ENCODE peak calls at places on chromosomes 4 and X, in seven cellular contexts. K is NCI-H2107, U is head of caudate nucleus, V is HFFc6, H is AG08396, T is iris pigment epithelial cell, Y is ovary. L is an unnamed sample.

GRCh38 chr4:75497133-75497532 is 17.1 kb downstream of the RCHY1 start:
- DNase-seq in K (no peak), T (peak; percentile 33), V (peak; percentile 25), H (no peak), U (no peak), Y (no peak), L (no peak)

GRCh38 chr4:182145360-182145905 is 97.8 kb upstream of the TENM3 start:
- DNase-seq in U (no peak), K (no peak), T (peak; percentile 14), V (no peak), Y (no peak), H (no peak), L (no peak)

GRCh38 chr4:1081689-1082040 is 31.7 kb downstream of the RNF212 start:
- DNase-seq in T (peak; percentile 12), K (no peak), H (no peak), V (no peak), Y (no peak), U (no peak), L (peak; percentile 27)

GRCh38 chr4:187000281-187000680 is 276.6 kb upstream of the FAT1 start:
- DNase-seq in Y (no peak), K (no peak), U (no peak), V (no peak), H (no peak), T (no peak), L (no peak)

GRCh38 chrX:54495814-54496516 is at the start of gene FGD1:
- DNase-seq in K (peak; percentile 32), T (peak; percentile 38), Y (peak; percentile 82), V (peak; percentile 10), U (peak; percentile 71), H (peak; percentile 89), L (peak; percentile 33)

GRCh38 chr4:121127100-121127499 is 37.0 kb downstream of the TNIP3 start:
- DNase-seq in K (no peak), Y (no peak), U (no peak), H (no peak), V (no peak), T (no peak), L (no peak)

GRCh38 chr4:3486556-3487270 is 23.6 kb downstream of the DOK7 start:
- DNase-seq in U (no peak), K (no peak), V (no peak), Y (no peak), H (no peak), T (no peak), L (no peak)

GRCh38 chr4:111283066-111283677 is 660.3 kb upstream of the PITX2 start:
- DNase-seq in H (peak; percentile 43), U (peak; percentile 66), K (no peak), T (peak; percentile 67), Y (no peak), V (peak; percentile 43), L (peak; percentile 2)

GRCh38 chrX:110015027-110015426 is 12.1 kb downstream of the TMEM164 start:
- DNase-seq in Y (peak; percentile 64), V (no peak), H (no peak), T (no peak), U (no peak), K (no peak), L (no peak)

GRCh38 chr4:89114100-89114499 is 2.8 kb downstream of the TIGD2 start:
- DNase-seq in U (no peak), T (no peak), K (no peak), Y (no peak), H (no peak), V (no peak), L (no peak)

GRCh38 chr4:154231796-154232478 is 259.7 kb downstream of the DCHS2 start:
- DNase-seq in H (no peak), Y (no peak), K (no peak), T (no peak), U (no peak), V (no peak), L (no peak)

GRCh38 chrX:36804066-36804465 is 204.1 kb upstream of the FAM47C start:
- DNase-seq in V (no peak), H (no peak), Y (no peak), T (no peak), U (no peak), K (no peak), L (no peak)

GRCh38 chr4:109313168-109314133 is 11.0 kb upstream of the COL25A1 start:
- DNase-seq in K (no peak), H (no peak), T (no peak), Y (no peak), V (no peak), U (no peak), L (no peak)

GRCh38 chrX:3346436-3347329 is at the start of gene MXRA5:
- DNase-seq in V (no peak), T (peak; percentile 32), H (peak; percentile 13), Y (no peak), K (no peak), U (no peak), L (no peak)

GRCh38 chr4:78768447-78769177 is 7.5 kb upstream of the BMP2K start:
- DNase-seq in U (no peak), T (peak; percentile 90), Y (no peak), V (peak; percentile 41), H (peak; percentile 40), K (no peak), L (no peak)

GRCh38 chr4:1192091-1192492 is 19.7 kb upstream of the SPON2 start:
- DNase-seq in K (no peak), U (peak; percentile 75), T (peak; percentile 99), V (peak; percentile 94), H (peak; percentile 95), Y (peak; percentile 93), L (peak; percentile 95)

GRCh38 chr4:151553874-151554273 is 144.9 kb downstream of the FHIP1A start:
- DNase-seq in T (no peak), U (no peak), K (no peak), Y (no peak), V (no peak), H (no peak), L (no peak)

GRCh38 chrX:68112321-68112720 is 321.0 kb downstream of the OPHN1 start:
- DNase-seq in U (no peak), K (no peak), H (no peak), V (no peak), Y (no peak), T (peak; percentile 1), L (peak; percentile 5)